ENCODE peak calls at places on chromosome 14, in four cellular contexts. O is HT1080, C is AG08395, T is ascending aorta. F is an unnamed sample.

GRCh38 chr14:67766035-67766680 is 50.2 kb downstream of the ZFYVE26 start:
- DNase-seq in O (no peak), C (no peak), T (no peak), F (no peak)

GRCh38 chr14:64516969-64517368 is 12.4 kb downstream of the ZBTB1 start:
- DNase-seq in O (no peak), C (no peak), T (no peak), F (no peak)

GRCh38 chr14:101108579-101109346 is 205.2 kb upstream of the RTL1 start:
- DNase-seq in O (no peak), C (no peak), T (peak; percentile 57), F (no peak)

GRCh38 chr14:76546426-76547221 is 170.7 kb downstream of the ESRRB start:
- DNase-seq in O (peak; percentile 25), C (no peak), T (no peak), F (no peak)

GRCh38 chr14:68232643-68233055 is 413.1 kb downstream of the RAD51B start:
- DNase-seq in O (peak; percentile 97), C (peak; percentile 79), T (peak; percentile 84), F (peak; percentile 99)

GRCh38 chr14:67187210-67187609 is 2.0 kb upstream of the GARIN2 start:
- DNase-seq in O (peak; percentile 93), C (peak; percentile 85), T (no peak), F (no peak)

GRCh38 chr14:68547305-68548193 is 245.3 kb downstream of the ZFP36L1 start:
- DNase-seq in O (peak; percentile 89), C (peak; percentile 71), T (peak; percentile 96), F (no peak)

GRCh38 chr14:89773151-89773550 is 181.4 kb downstream of the EFCAB11 start:
- DNase-seq in O (no peak), C (no peak), T (no peak), F (no peak)

GRCh38 chr14:105203057-105203494 is 22.0 kb upstream of the NUDT14 start:
- DNase-seq in O (peak; percentile 39), C (peak; percentile 90), T (peak; percentile 89), F (no peak)

GRCh38 chr14:61435563-61436337 is 114.4 kb downstream of the PRKCH start:
- DNase-seq in O (no peak), C (no peak), T (no peak), F (no peak)

GRCh38 chr14:92677087-92677668 is 71.2 kb downstream of the LGMN start:
- DNase-seq in O (no peak), C (no peak), T (no peak), F (no peak)

GRCh38 chr14:31127690-31128089 is 79.9 kb downstream of the HECTD1 start:
- DNase-seq in O (no peak), C (no peak), T (no peak), F (no peak)